ENCODE peak calls at places on chromosomes 2 and 18, in nine cellular contexts. H is heart left ventricle; A is GM23338; Y is stomach; J is body of pancreas; L is CD8-positive, alpha-beta T cell; F is colonic mucosa; N is mammary epithelial cell; G is K562. D is an unnamed sample.

GRCh38 chr2:30115141-30115980 is 31.4 kb upstream of the YPEL5 start:
- DNase-seq in H (peak; percentile 77), A (peak; percentile 90), Y (peak; percentile 87), J (peak; percentile 89), L (peak; percentile 34), F (peak; percentile 86), N (peak; percentile 62), G (peak; percentile 82), D (peak; percentile 93)

GRCh38 chr2:234462218-234462992 is 34.5 kb downstream of the ARL4C start:
- DNase-seq in H (no peak), A (no peak), Y (no peak), J (no peak), L (no peak), F (no peak), N (no peak), G (no peak), D (no peak)

GRCh38 chr18:67417864-67418523 is 98.5 kb downstream of the DSEL start:
- DNase-seq in H (no peak), A (no peak), Y (no peak), J (no peak), L (no peak), F (no peak), N (peak; percentile 14), G (peak; percentile 17), D (no peak)

GRCh38 chr2:68316091-68316490 is 3.7 kb downstream of the CNRIP1 start:
- DNase-seq in H (no peak), A (peak; percentile 9), Y (no peak), J (no peak), L (no peak), F (no peak), N (no peak), G (no peak), D (no peak)

GRCh38 chr2:241702155-241702404 is 241 bp downstream of the ING5 start:
- DNase-seq in H (no peak), A (no peak), Y (no peak), J (no peak), L (peak; percentile 86), F (no peak), N (no peak), G (no peak), D (peak; percentile 87)

GRCh38 chr2:138846216-138846821 is 66.1 kb upstream of the NXPH2 start:
- DNase-seq in H (no peak), A (peak; percentile 62), Y (no peak), J (no peak), L (no peak), F (no peak), N (peak; percentile 19), G (peak; percentile 31), D (no peak)

GRCh38 chr2:108612153-108612513 is 77.9 kb downstream of the LIMS1 start:
- DNase-seq in H (no peak), A (no peak), Y (no peak), J (no peak), L (no peak), F (no peak), N (peak; percentile 95), G (peak; percentile 72), D (no peak)

GRCh38 chr2:159187095-159187494 is 99.4 kb downstream of the WDSUB1 start:
- DNase-seq in H (no peak), A (no peak), Y (no peak), J (no peak), L (no peak), F (no peak), N (no peak), G (no peak), D (no peak)

GRCh38 chr2:98070081-98070480 is 16.9 kb upstream of the VWA3B start:
- DNase-seq in H (no peak), A (peak; percentile 12), Y (no peak), J (no peak), L (no peak), F (no peak), N (no peak), G (no peak), D (no peak)

GRCh38 chr2:173588931-173589369 is 234.3 kb downstream of the CDCA7 start:
- DNase-seq in H (no peak), A (no peak), Y (no peak), J (no peak), L (no peak), F (no peak), N (no peak), G (no peak), D (no peak)

GRCh38 chr2:23926289-23926749 is 604 bp downstream of the ATAD2B start:
- DNase-seq in H (peak; percentile 79), A (peak; percentile 65), Y (peak; percentile 43), J (peak; percentile 48), L (no peak), F (peak; percentile 45), N (no peak), G (peak; percentile 48), D (no peak)

GRCh38 chr18:48098007-48098406 is 167.5 kb upstream of the SMAD2 start:
- DNase-seq in H (no peak), A (no peak), Y (no peak), J (no peak), L (no peak), F (no peak), N (peak; percentile 93), G (no peak), D (no peak)

GRCh38 chr2:235859651-235860050 is 308.5 kb downstream of the GBX2 start:
- DNase-seq in H (no peak), A (no peak), Y (no peak), J (no peak), L (no peak), F (no peak), N (no peak), G (no peak), D (no peak)

GRCh38 chr2:189624648-189625355 is 36.5 kb upstream of the ASNSD1 start:
- DNase-seq in H (no peak), A (no peak), Y (no peak), J (no peak), L (no peak), F (no peak), N (peak; percentile 23), G (no peak), D (no peak)

GRCh38 chr2:239944706-239945551 is 80.2 kb downstream of the NDUFA10 start:
- DNase-seq in H (peak; percentile 78), A (no peak), Y (no peak), J (no peak), L (peak; percentile 10), F (no peak), N (no peak), G (no peak), D (peak; percentile 63)

GRCh38 chr2:137940191-137940590 is 24.1 kb upstream of the HNMT start:
- DNase-seq in H (no peak), A (no peak), Y (no peak), J (no peak), L (no peak), F (no peak), N (no peak), G (no peak), D (no peak)

GRCh38 chr2:46800625-46801024 is 115.0 kb downstream of the MCFD2 start:
- DNase-seq in H (no peak), A (no peak), Y (no peak), J (no peak), L (no peak), F (no peak), N (no peak), G (no peak), D (no peak)
- H3K4me3 ChIP-seq in H (no peak overlapping the region), A (no peak overlapping the region), Y (no peak overlapping the region), J (no peak overlapping the region), L (no peak overlapping the region), F (no peak overlapping the region), N (no peak overlapping the region), G (no peak overlapping the region), D (no peak overlapping the region)

GRCh38 chr18:9103488-9103887 is 989 bp downstream of the NDUFV2 start:
- DNase-seq in H (no peak), A (no peak), Y (no peak), J (no peak), L (no peak), F (no peak), N (peak; percentile 29), G (no peak), D (no peak)
- TF ChIP-seq CTCF in H (no peak), A (no peak), Y (no peak), J (no peak), L (peak; percentile 27), F (no peak), N (peak; percentile 31), G (no peak), D (no peak)

GRCh38 chr2:149586063-149586462 is 1.5 kb downstream of the MMADHC start:
- DNase-seq in H (no peak), A (no peak), Y (no peak), J (no peak), L (no peak), F (no peak), N (no peak), G (peak; percentile 67), D (no peak)

GRCh38 chr2:149586898-149587219 is 716 bp downstream of the MMADHC start:
- DNase-seq in H (no peak), A (no peak), Y (no peak), J (no peak), L (no peak), F (no peak), N (no peak), G (no peak), D (no peak)

GRCh38 chr2:149587950-149588487 is 444 bp upstream of the MMADHC start:
- DNase-seq in H (no peak), A (peak; percentile 11), Y (no peak), J (no peak), L (no peak), F (no peak), N (no peak), G (no peak), D (no peak)

GRCh38 chr2:149587220-149587949 is at the start of gene MMADHC:
- DNase-seq in H (peak; percentile 97), A (peak; percentile 97), Y (peak; percentile 96), J (peak; percentile 96), L (peak; percentile 90), F (peak; percentile 96), N (peak; percentile 90), G (peak; percentile 99), D (peak; percentile 97)

GRCh38 chr2:149585317-149585885 is 2.2 kb downstream of the MMADHC start:
- DNase-seq in H (no peak), A (no peak), Y (no peak), J (no peak), L (no peak), F (no peak), N (peak; percentile 44), G (no peak), D (no peak)
- H3K4me1 ChIP-seq in H (peaks cover 36% of the 10 kb centered on the region), A (peaks cover 16% of the 10 kb centered on the region), Y (peaks cover 60% of the 10 kb centered on the region), J (peaks cover 29% of the 10 kb centered on the region), L (peaks cover 34% of the 10 kb centered on the region), F (peaks cover 11% of the 10 kb centered on the region), N (peaks cover 12% of the 10 kb centered on the region), G (no peaks in the 10 kb centered on the region), D (peaks cover 2% of the 10 kb centered on the region)

DNA sequence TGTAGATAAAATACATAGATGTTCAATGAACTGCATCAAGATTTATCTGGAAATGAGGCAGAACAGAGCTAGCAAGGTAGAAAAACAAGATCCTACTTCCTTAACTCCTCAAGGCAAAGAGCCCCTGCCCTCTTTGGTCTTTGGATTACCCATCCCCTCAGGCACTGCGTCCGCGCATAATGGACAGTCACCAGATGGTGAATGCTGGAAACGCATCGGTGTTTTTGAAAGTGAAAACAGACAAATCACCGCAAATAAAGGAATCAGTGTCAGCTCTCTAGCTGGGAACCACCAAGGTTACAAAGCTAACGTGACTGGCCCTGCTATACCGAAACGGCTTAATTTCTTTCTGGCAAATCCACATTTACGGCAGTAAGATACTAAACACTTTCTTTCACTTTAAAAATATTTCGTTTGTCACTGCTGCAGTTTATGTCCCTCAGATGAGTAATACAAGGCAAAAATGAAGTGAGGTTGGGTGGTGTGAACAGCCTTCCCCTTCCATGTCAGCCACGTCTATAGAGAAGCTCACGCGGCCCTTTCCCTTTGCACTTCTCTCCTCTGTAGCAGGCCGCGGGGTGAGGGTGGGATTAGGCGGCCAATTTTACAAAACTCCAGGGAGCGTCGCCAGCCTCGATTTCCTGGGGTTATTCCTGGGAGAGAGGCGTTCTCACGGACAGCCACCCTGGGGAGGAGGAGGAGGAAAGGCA is 620 bp upstream of the GALR1 start:
- DNase-seq in H (no peak), A (peak; percentile 38), Y (no peak), J (no peak), L (no peak), F (no peak), N (no peak), G (no peak), D (no peak)
- H3K4me3 ChIP-seq in H (peak overlapping the region; percentile 19), A (peak overlapping the region; percentile 91), Y (peak overlapping the region; percentile 36), J (no peak overlapping the region), L (no peak overlapping the region), F (peak overlapping the region; percentile 5), N (no peak overlapping the region), G (no peak overlapping the region), D (no peak overlapping the region)

D was measured in mucosa of descending colon.